ENCODE peak calls at places on chromosomes 6 and 20, in nine cellular contexts. H, Z, A, T, D, C, B, O and U are unnamed samples.

GRCh38 chr6:158629376-158630221 is 14.9 kb downstream of the DYNLT1 start:
- DNase-seq in H (no peak), Z (peak; percentile 12), A (peak; percentile 64), T (no peak), D (peak; percentile 64), C (no peak), B (peak; percentile 63), O (no peak), U (peak; percentile 63)

GRCh38 chr6:14903176-14904088 is 342.4 kb upstream of the JARID2 start:
- DNase-seq in H (no peak), Z (no peak), A (no peak), T (no peak), D (no peak), C (no peak), B (no peak), O (no peak), U (no peak)

GRCh38 chr6:90369024-90369519 is 72.4 kb upstream of the BACH2 start:
- DNase-seq in H (no peak), Z (peak; percentile 98), A (peak; percentile 86), T (peak; percentile 100), D (no peak), C (peak; percentile 100), B (peak; percentile 68), O (no peak), U (no peak)

GRCh38 chr6:15026832-15027231 is 219.0 kb upstream of the JARID2 start:
- DNase-seq in H (no peak), Z (peak; percentile 78), A (no peak), T (peak; percentile 23), D (no peak), C (peak; percentile 53), B (no peak), O (no peak), U (no peak)

GRCh38 chr20:3398681-3399252 is 8.7 kb downstream of the DNAAF9 start:
- DNase-seq in H (no peak), Z (peak; percentile 31), A (no peak), T (peak; percentile 60), D (no peak), C (peak; percentile 86), B (no peak), O (no peak), U (no peak)

GRCh38 chr6:54817236-54817635 is 29.3 kb upstream of the FAM83B start:
- DNase-seq in H (no peak), Z (no peak), A (no peak), T (no peak), D (no peak), C (no peak), B (no peak), O (no peak), U (no peak)

GRCh38 chr6:152973916-152974315 is 8.9 kb downstream of the FBXO5 start:
- DNase-seq in H (no peak), Z (no peak), A (no peak), T (no peak), D (no peak), C (no peak), B (no peak), O (no peak), U (no peak)

GRCh38 chr6:117674503-117674902 is 766 bp upstream of the NUS1 start:
- DNase-seq in H (no peak), Z (no peak), A (no peak), T (no peak), D (no peak), C (no peak), B (no peak), O (no peak), U (no peak)

GRCh38 chr6:26439552-26440125 is 665 bp upstream of the BTN3A3 start:
- DNase-seq in H (no peak), Z (no peak), A (no peak), T (no peak), D (no peak), C (no peak), B (no peak), O (no peak), U (no peak)

GRCh38 chr20:24629668-24630067 is 160.2 kb downstream of the SYNDIG1 start:
- DNase-seq in H (no peak), Z (no peak), A (no peak), T (no peak), D (no peak), C (no peak), B (no peak), O (no peak), U (no peak)

GRCh38 chr6:52642381-52642780 is 28.5 kb upstream of the TMEM14A start:
- DNase-seq in H (no peak), Z (no peak), A (no peak), T (no peak), D (no peak), C (no peak), B (no peak), O (no peak), U (no peak)

GRCh38 chr6:121756643-121757042 is 321.2 kb downstream of the GJA1 start:
- DNase-seq in H (no peak), Z (no peak), A (no peak), T (no peak), D (no peak), C (no peak), B (no peak), O (no peak), U (no peak)

GRCh38 chr20:59955131-59955796 is 3.0 kb upstream of the CDH26 start:
- DNase-seq in H (no peak), Z (peak; percentile 65), A (no peak), T (no peak), D (no peak), C (no peak), B (no peak), O (no peak), U (no peak)

GRCh38 chr20:21767200-21767738 is 61.8 kb downstream of the PAX1 start:
- DNase-seq in H (no peak), Z (no peak), A (no peak), T (no peak), D (no peak), C (no peak), B (no peak), O (no peak), U (no peak)

GRCh38 chr6:154555075-154555677 is 44.7 kb upstream of the CNKSR3 start:
- DNase-seq in H (no peak), Z (peak; percentile 66), A (no peak), T (peak; percentile 34), D (no peak), C (peak; percentile 8), B (no peak), O (no peak), U (no peak)

GRCh38 chr6:142331601-142332000 is 29.8 kb downstream of the ADGRG6 start:
- DNase-seq in H (no peak), Z (no peak), A (no peak), T (peak; percentile 24), D (no peak), C (no peak), B (no peak), O (no peak), U (no peak)

GRCh38 chr6:153083869-153084268 is 47.2 kb downstream of the RGS17 start:
- DNase-seq in H (no peak), Z (peak; percentile 47), A (no peak), T (no peak), D (no peak), C (no peak), B (no peak), O (no peak), U (no peak)

GRCh38 chr6:111642463-111643158 is 36.9 kb upstream of the TRAF3IP2 start:
- DNase-seq in H (no peak), Z (peak; percentile 65), A (peak; percentile 83), T (peak; percentile 56), D (peak; percentile 72), C (peak; percentile 66), B (peak; percentile 78), O (peak; percentile 66), U (peak; percentile 75)

GRCh38 chr6:34560366-34561226 is 4.5 kb upstream of the SPDEF start:
- DNase-seq in H (no peak), Z (no peak), A (no peak), T (peak; percentile 68), D (no peak), C (peak; percentile 75), B (no peak), O (no peak), U (no peak)

GRCh38 chr20:542777-543368 is 717 bp downstream of the CSNK2A1 start:
- DNase-seq in H (no peak), Z (no peak), A (no peak), T (no peak), D (no peak), C (no peak), B (no peak), O (peak; percentile 63), U (peak; percentile 71)

GRCh38 chr20:52518735-52519134 is 327.2 kb upstream of the ZFP64 start:
- DNase-seq in H (no peak), Z (no peak), A (no peak), T (peak; percentile 32), D (no peak), C (no peak), B (no peak), O (no peak), U (no peak)

GRCh38 chr6:64280569-64280968 is 645.0 kb downstream of the PHF3 start:
- DNase-seq in H (no peak), Z (peak; percentile 71), A (no peak), T (peak; percentile 3), D (no peak), C (peak; percentile 65), B (no peak), O (no peak), U (no peak)

GRCh38 chr6:145028144-145028818 is 707.0 kb downstream of the EPM2A start:
- DNase-seq in H (no peak), Z (peak; percentile 75), A (no peak), T (no peak), D (no peak), C (peak; percentile 33), B (no peak), O (no peak), U (no peak)
- TF ChIP-seq CTCF in H (no peak), Z (peak; percentile 76), A (peak; percentile 29), T (peak; percentile 43), D (no peak), C (peak; percentile 52), B (peak; percentile 71), O (peak; percentile 38), U (peak; percentile 44)

GRCh38 chr20:36895036-36895435 is 19.1 kb downstream of the TLDC2 start:
- DNase-seq in H (no peak), Z (no peak), A (no peak), T (no peak), D (no peak), C (no peak), B (no peak), O (no peak), U (no peak)
- H3K27ac ChIP-seq in H (no peak overlapping the region), Z (no peak overlapping the region), A (no peak overlapping the region), T (no peak overlapping the region), D (no peak overlapping the region), C (no peak overlapping the region), B (no peak overlapping the region), O (no peak overlapping the region), U (no peak overlapping the region)

GRCh38 chr6:3228046-3228671 is 706 bp upstream of the TUBB2B start:
- DNase-seq in H (no peak), Z (no peak), A (no peak), T (no peak), D (no peak), C (no peak), B (peak; percentile 94), O (no peak), U (no peak)
- H3K4me1 ChIP-seq in H (peaks cover 57% of the 10 kb centered on the region), Z (peaks cover 29% of the 10 kb centered on the region), A (peaks cover 47% of the 10 kb centered on the region), T (peaks cover 8% of the 10 kb centered on the region), D (peaks cover 41% of the 10 kb centered on the region), C (peaks cover 3% of the 10 kb centered on the region), B (peaks cover under 1% of the 10 kb centered on the region), O (no peaks in the 10 kb centered on the region), U (peaks cover 43% of the 10 kb centered on the region)

DNA sequence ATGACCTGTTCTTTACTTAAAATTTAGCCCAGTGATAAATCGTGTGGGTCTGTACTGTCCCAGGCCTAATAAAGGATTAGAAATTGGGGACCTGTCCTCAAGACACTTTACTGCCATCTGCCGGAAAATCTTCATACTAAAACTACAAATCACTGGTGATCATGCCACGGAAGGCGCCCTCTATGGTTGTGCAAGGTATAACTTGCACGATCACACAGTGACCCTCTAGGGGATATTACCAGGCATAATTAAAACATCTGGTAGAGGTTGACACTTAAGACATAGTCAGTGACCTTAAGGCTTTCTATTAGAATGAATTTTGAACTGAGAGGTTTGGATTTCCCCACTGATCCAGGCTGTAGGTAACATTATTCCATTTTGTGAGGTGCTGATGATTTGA is 172.6 kb downstream of the BMP2 start:
- DNase-seq in H (no peak), Z (peak; percentile 63), A (no peak), T (no peak), D (no peak), C (no peak), B (peak; percentile 64), O (no peak), U (no peak)
- TF ChIP-seq CTCF in H (no peak), Z (peak; percentile 91), A (no peak), T (no peak), D (no peak), C (peak; percentile 23), B (peak; percentile 91), O (peak; percentile 19), U (peak; percentile 25)